ENCODE peak calls at places on chromosomes 2 and 18, in ten cellular contexts. E is ovary, Z is GM23338, V is neural progenitor cell, X is body of pancreas, G is AG09309, I is A549, D is AG10803, A is dorsolateral prefrontal cortex, B is astrocyte of the spinal cord. P is an unnamed sample.
A peak's percentile ranks its signal among the peaks of the same experiment; 100 is the strongest.

GRCh38 chr2:221104391-221104811 is 467.7 kb downstream of the EPHA4 start:
- DNase-seq in E (peak; percentile 48), Z (peak; percentile 41), V (peak; percentile 36), X (peak; percentile 38), G (no peak), I (no peak), D (peak; percentile 49), A (peak; percentile 73), B (peak; percentile 47), P (no peak)

GRCh38 chr2:85915606-85916303 is 27.0 kb upstream of the ST3GAL5 start:
- DNase-seq in E (no peak), Z (no peak), V (no peak), X (no peak), G (peak; percentile 75), I (no peak), D (peak; percentile 91), A (no peak), B (no peak), P (no peak)

GRCh38 chr2:43228782-43229659 is 2.6 kb upstream of the ZFP36L2 start:
- DNase-seq in E (no peak), Z (no peak), V (no peak), X (no peak), G (no peak), I (no peak), D (peak; percentile 25), A (no peak), B (peak; percentile 43), P (no peak)

GRCh38 chr18:31558567-31558966 is 33.1 kb upstream of the TTR start:
- DNase-seq in E (no peak), Z (no peak), V (no peak), X (no peak), G (no peak), I (no peak), D (no peak), A (no peak), B (no peak), P (no peak)

GRCh38 chr2:72794572-72794971 is 31.3 kb downstream of the EXOC6B start:
- DNase-seq in E (no peak), Z (no peak), V (no peak), X (no peak), G (no peak), I (no peak), D (no peak), A (no peak), B (no peak), P (no peak)

GRCh38 chr2:237882510-237883481 is 23.4 kb downstream of the RAMP1 start:
- DNase-seq in E (no peak), Z (no peak), V (no peak), X (peak; percentile 64), G (no peak), I (no peak), D (no peak), A (no peak), B (no peak), P (no peak)

GRCh38 chr18:62461591-62461990 is 61.2 kb upstream of the ZCCHC2 start:
- DNase-seq in E (no peak), Z (no peak), V (no peak), X (no peak), G (no peak), I (no peak), D (no peak), A (no peak), B (no peak), P (no peak)

GRCh38 chr2:28136557-28136956 is 246.0 kb downstream of the BABAM2 start:
- DNase-seq in E (no peak), Z (no peak), V (no peak), X (no peak), G (no peak), I (no peak), D (no peak), A (no peak), B (no peak), P (no peak)

GRCh38 chr2:205675861-205676516 is 6.3 kb upstream of the NRP2 start:
- DNase-seq in E (no peak), Z (peak; percentile 90), V (peak; percentile 67), X (no peak), G (no peak), I (peak; percentile 67), D (peak; percentile 80), A (no peak), B (peak; percentile 73), P (no peak)

GRCh38 chr18:10351858-10352257 is 102.6 kb upstream of the APCDD1 start:
- DNase-seq in E (no peak), Z (no peak), V (no peak), X (peak; percentile 39), G (no peak), I (no peak), D (no peak), A (no peak), B (no peak), P (no peak)

GRCh38 chr2:8469709-8470493 is 212.0 kb upstream of the ID2 start:
- DNase-seq in E (no peak), Z (no peak), V (no peak), X (no peak), G (no peak), I (no peak), D (no peak), A (no peak), B (peak; percentile 6), P (no peak)

GRCh38 chr2:54402350-54402749 is 53.8 kb upstream of the SPTBN1 start:
- DNase-seq in E (peak; percentile 85), Z (no peak), V (no peak), X (peak; percentile 27), G (no peak), I (no peak), D (peak; percentile 34), A (no peak), B (peak; percentile 56), P (no peak)

GRCh38 chr18:70249118-70249517 is 39.7 kb upstream of the SOCS6 start:
- DNase-seq in E (no peak), Z (no peak), V (no peak), X (no peak), G (peak; percentile 7), I (no peak), D (peak; percentile 14), A (no peak), B (peak; percentile 18), P (no peak)

GRCh38 chr18:70243545-70243944 is 38.1 kb upstream of the RTTN start:
- DNase-seq in E (no peak), Z (no peak), V (peak; percentile 17), X (no peak), G (no peak), I (no peak), D (no peak), A (no peak), B (no peak), P (no peak)

GRCh38 chr18:70245941-70246537 is 40.6 kb upstream of the RTTN start:
- DNase-seq in E (no peak), Z (no peak), V (no peak), X (no peak), G (no peak), I (no peak), D (no peak), A (no peak), B (no peak), P (no peak)

GRCh38 chr18:70243131-70243530 is 37.6 kb upstream of the RTTN start:
- DNase-seq in E (no peak), Z (no peak), V (no peak), X (no peak), G (peak; percentile 8), I (peak; percentile 41), D (peak; percentile 5), A (no peak), B (peak; percentile 14), P (no peak)
- TF ChIP-seq CTCF in E (no peak), Z (no peak), V (no peak), X (no peak), G (no peak), I (no peak), D (no peak), A (no peak), B (no peak), P (no peak)

GRCh38 chr2:226338825-226339224 is 460.8 kb downstream of the IRS1 start:
- DNase-seq in E (no peak), Z (no peak), V (no peak), X (no peak), G (no peak), I (no peak), D (peak; percentile 58), A (no peak), B (no peak), P (no peak)

GRCh38 chr2:226337941-226338605 is 461.5 kb downstream of the IRS1 start:
- DNase-seq in E (no peak), Z (no peak), V (no peak), X (no peak), G (no peak), I (no peak), D (peak; percentile 76), A (no peak), B (no peak), P (no peak)

GRCh38 chr2:226333388-226333787 is 466.2 kb downstream of the IRS1 start:
- DNase-seq in E (no peak), Z (no peak), V (no peak), X (no peak), G (no peak), I (no peak), D (no peak), A (no peak), B (no peak), P (no peak)

GRCh38 chr2:226334981-226335720 is 464.5 kb downstream of the IRS1 start:
- DNase-seq in E (no peak), Z (no peak), V (no peak), X (no peak), G (no peak), I (no peak), D (peak; percentile 42), A (no peak), B (peak; percentile 35), P (no peak)

GRCh38 chr2:226336283-226336682 is 463.3 kb downstream of the IRS1 start:
- DNase-seq in E (no peak), Z (no peak), V (no peak), X (no peak), G (no peak), I (no peak), D (no peak), A (no peak), B (no peak), P (no peak)
- H3K4me3 ChIP-seq in E (no peak overlapping the region), Z (no peak overlapping the region), V (no peak overlapping the region), X (no peak overlapping the region), G (no peak overlapping the region), I (no peak overlapping the region), D (no peak overlapping the region), A (no peak overlapping the region), B (no peak overlapping the region), P (no peak overlapping the region)

DNA sequence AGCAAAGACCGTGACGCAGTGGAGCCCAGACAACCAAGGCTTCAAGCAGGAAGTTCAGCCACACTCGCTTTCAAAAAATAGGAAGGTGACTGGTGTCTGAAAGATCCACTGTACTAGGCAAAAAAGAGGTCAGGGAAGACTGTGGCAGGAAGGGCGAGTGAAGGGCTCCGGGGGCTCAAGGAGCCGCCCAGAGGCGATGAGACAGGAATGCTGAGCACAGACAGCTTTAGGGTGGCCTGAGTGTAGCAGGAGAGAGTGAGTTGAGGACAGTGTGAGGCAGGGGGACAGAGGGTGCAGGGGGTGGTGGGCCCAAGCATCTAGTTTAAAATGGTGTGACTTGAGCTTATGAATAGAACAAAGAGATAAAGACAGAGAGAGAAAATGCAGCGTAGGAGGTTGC is 789.8 kb upstream of the RAB6C start:
- DNase-seq in E (no peak), Z (peak; percentile 29), V (peak; percentile 28), X (no peak), G (no peak), I (no peak), D (no peak), A (no peak), B (no peak), P (no peak)
- TF ChIP-seq CTCF in E (no peak), Z (peak; percentile 22), V (peak; percentile 11), X (no peak), G (no peak), I (no peak), D (no peak), A (no peak), B (no peak), P (no peak)

GRCh38 chr2:74585406-74586182 is 31.1 kb downstream of the DOK1 start:
- DNase-seq in E (no peak), Z (no peak), V (no peak), X (no peak), G (no peak), I (no peak), D (no peak), A (no peak), B (no peak), P (no peak)
- H3K4me3 ChIP-seq in E (no peak overlapping the region), Z (no peak overlapping the region), V (no peak overlapping the region), X (no peak overlapping the region), G (no peak overlapping the region), I (no peak overlapping the region), D (no peak overlapping the region), A (no peak overlapping the region), B (no peak overlapping the region), P (no peak overlapping the region)

P was measured in AG04449.